ENCODE peak calls at places on chromosomes 4 and X, in five cellular contexts. J is A673, E is MM.1S, X is fibroblast of mammary gland, I is PC-3. K is an unnamed sample.

GRCh38 chr4:98555798-98556445 is 102.5 kb downstream of the TSPAN5 start:
- DNase-seq in E (no peak), J (peak), X (peak), I (peak), K (no peak)

GRCh38 chr4:26331380-26331945 is 10.6 kb downstream of the RBPJ start:
- DNase-seq in E (no peak), X (no peak), J (no peak), I (no peak), K (no peak)

GRCh38 chr4:75939890-75940691 is 722 bp downstream of the NAAA start:
- DNase-seq in X (peak), E (peak), I (peak), J (peak), K (peak)

GRCh38 chr4:173121044-173121685 is 47.4 kb upstream of the GALNT7 start:
- DNase-seq in J (no peak), I (peak), X (no peak), E (peak), K (peak)

GRCh38 chr4:1204828-1205591 is 32.6 kb upstream of the SPON2 start:
- DNase-seq in X (no peak), E (no peak), I (no peak), J (no peak), K (no peak)

GRCh38 chr4:27278615-27279014 is 418.0 kb downstream of the STIM2 start:
- DNase-seq in I (peak), E (peak), J (peak), X (peak), K (peak)

GRCh38 chr4:151472297-151472696 is 63.3 kb downstream of the FHIP1A start:
- DNase-seq in I (no peak), J (no peak), E (no peak), X (no peak), K (no peak)

GRCh38 chrX:33126469-33126868 is 84.9 kb downstream of the DMD start:
- DNase-seq in X (no peak), J (no peak), I (no peak), E (no peak), K (no peak)

GRCh38 chrX:154378799-154379568 is at the start of gene EMD:
- DNase-seq in E (peak), X (peak), J (peak), I (peak), K (peak)
- TF ChIP-seq CTCF in E (no peak), X (no peak), J (no peak), I (no peak), K (no peak)

DNA sequence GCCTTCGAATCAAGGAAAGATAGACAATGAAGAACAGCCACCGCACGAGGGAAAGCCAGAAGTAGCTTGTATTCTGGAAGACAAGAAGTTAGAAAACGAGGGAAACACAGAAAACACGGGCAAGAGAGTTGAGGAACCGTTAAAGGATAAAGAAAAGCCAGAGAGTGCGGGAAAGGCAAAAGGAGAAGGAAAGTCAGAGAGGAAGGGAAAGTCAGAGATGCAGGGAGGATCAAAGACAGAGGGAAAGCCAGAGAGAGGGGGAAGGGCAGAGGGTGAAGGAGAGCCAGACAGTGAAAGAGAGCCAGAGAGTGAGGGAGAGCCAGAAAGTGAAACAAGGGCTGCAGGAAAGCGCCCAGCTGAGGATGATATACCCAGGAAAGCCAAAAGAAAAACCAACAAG is 1.4 kb downstream of the TCEAL2 start:
- DNase-seq in X (no peak), J (no peak), E (no peak), I (no peak), K (no peak)
- H3K4me3 ChIP-seq in X (no peak), J (no peak), E (no peak), I (no peak), K (no peak)

DNA sequence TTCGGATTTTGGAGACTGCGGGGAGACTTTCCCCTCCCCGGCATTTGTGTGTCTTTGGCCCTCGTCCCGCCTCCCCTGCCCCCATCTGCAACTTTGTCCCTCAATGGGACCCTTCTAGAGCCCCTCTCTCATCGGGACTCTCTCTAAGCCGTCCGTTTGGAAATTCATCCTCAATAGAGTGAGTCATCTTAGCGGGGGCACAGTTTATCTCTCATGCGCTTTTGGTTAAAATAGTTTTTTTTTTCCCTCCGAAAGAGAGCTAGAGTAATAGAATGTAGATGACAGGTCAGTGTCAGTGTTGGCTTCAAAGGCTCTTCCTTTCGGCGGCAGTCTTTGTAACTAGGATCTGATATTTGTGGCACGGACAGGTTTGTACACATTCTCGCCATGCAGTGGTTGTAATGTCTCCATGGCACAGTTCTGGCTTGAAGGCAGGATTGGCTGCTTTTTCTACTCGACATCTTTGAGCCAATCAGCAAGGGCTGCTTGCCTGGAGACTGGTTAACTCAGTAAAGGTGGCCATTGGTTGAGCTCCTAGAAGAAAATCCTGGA is 966 bp downstream of the N4BP2 start:
- DNase-seq in I (peak), X (peak), J (peak), E (peak), K (peak)
- TF ChIP-seq CTCF in I (no peak), X (no peak), J (no peak), E (no peak), K (no peak)

GRCh38 chr4:20254517-20255250 is 3.0 kb downstream of the SLIT2 start:
- DNase-seq in I (no peak), J (peak), X (no peak), E (no peak), K (peak)
- H3K4me3 ChIP-seq in I (peak), J (peak), X (peak), E (peak), K (peak)

GRCh38 chrX:15911729-15912550 is 57.3 kb upstream of the AP1S2 start:
- DNase-seq in J (no peak), E (no peak), X (peak), I (peak), K (no peak)
- TF ChIP-seq CTCF in J (no peak), E (no peak), X (no peak), I (peak), K (no peak)

DNA sequence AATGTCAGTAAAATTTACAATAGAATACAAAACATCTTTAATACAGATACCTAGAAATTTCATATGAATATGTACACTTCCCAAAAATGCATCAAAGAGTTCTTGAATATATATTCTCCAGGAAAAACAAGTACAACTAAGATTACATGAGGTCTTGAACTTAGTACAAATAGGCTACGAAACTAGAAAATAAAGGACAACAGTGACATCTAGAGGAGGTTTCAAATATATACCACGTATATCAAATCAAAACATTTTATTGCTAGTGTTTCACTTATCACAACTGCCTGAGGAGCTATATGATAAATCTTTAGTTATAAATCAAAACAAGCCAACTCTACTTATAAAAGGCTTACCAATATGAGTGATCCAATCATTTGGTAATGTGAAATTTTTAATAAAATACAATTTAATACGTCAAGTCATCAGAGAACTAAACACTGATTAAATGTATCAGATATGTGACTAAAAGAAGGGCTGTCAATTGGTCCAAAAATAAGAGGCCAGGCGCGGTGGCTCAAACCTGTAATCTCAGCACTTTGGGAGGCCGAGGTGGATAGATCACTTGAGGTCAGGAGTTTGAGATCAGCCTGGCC is 36.6 kb downstream of the ANAPC10 start:
- DNase-seq in X (peak), J (peak), E (peak), I (peak), K (peak)
- H3K4me3 ChIP-seq in X (no peak), J (no peak), E (no peak), I (no peak), K (no peak)

DNA sequence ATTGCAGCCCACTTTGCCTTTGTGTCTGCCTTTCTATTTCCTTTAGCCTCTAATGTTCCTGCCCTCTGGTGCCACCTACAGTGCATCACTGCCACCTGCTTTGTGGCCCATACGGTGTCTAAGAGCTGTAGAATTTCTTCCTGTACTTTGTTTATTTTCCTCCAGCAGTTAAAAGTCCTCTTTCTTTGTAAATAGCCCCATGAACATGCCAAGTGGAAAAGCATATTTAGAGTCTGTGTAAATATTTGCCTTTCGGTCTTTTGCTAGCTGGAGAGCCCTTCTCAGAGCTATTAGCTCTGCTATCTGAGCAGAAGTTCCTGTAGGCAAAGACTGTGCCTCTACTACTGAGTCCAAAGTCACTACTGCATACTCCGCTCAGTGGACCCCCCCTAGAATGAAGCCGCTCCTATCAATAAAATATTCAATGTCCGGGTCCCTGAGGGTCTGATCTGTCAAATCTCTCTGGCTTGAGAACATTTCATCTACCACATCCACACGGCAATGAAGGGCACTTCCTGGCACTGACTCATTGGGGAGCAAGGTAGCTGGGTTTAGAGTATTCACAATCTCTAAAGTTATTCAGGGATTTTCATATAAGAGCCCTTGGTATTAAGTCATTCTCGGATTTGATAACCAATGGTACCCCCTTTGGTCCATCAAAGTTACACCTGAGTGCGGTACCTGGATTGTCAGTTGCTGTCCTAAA is 36.3 kb downstream of the SULT1E1 start:
- DNase-seq in I (peak), E (peak), J (peak), X (peak), K (peak)
- TF ChIP-seq CTCF in I (peak), E (peak), J (peak), X (peak), K (peak)

GRCh38 chrX:11109968-11110367 is 1.2 kb upstream of the HCCS start:
- DNase-seq in E (no peak), I (no peak), J (no peak), X (no peak), K (no peak)
- H3K4me3 ChIP-seq in E (peak), I (peak), J (peak), X (no peak), K (no peak)

DNA sequence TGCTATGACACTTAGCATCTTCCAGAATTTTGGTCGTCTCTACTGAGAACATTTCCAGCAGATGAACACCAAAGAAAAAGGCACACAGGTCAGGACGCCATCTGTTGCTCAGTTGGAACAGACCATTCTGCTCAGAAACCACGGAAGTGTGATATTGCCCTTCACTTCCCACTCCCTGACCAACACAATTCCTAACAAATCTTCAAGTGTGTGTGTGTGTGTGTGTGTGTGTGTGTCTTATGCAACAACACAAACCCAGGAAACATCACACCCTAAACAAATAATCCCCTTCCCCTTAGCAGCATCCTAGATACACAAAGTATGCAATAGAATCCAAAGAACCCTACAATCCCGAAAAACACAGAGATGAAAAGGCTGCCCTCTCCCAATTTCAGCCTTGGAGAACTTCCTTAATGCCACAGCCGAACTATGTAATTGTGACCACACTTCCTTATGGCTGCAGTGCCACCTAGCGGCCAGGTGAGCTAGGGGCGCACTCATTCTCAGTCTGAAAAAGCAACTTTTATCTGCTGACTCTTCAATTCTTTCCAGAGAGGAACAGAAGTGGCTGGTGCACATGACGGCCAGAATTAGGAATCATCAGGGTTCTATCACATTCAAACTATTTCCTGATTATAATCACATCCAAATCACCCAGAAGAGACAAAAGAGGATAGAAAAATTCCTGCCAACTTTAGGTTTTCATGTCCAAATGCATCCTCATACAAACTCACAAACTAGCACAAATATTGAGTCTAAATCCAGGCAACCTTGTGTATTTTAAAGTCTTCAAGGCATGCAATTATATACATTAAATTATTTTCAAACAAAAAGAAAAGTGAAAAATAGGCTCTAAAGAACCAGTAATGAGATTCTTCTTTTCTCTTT is 165.0 kb downstream of the DHX15 start:
- DNase-seq in X (peak), I (peak), J (peak), E (peak), K (peak)
- TF ChIP-seq CTCF in X (peak), I (peak), J (peak), E (peak), K (peak)

GRCh38 chrX:1466232-1466661 is 13.5 kb upstream of the ASMTL start:
- DNase-seq in J (no peak), I (no peak), E (no peak), X (no peak), K (no peak)
- H3K4me3 ChIP-seq in J (no peak), I (no peak), E (no peak), X (no peak), K (no peak)

K was measured in epithelial cell of esophagus.